ENCODE peak calls at places on chromosomes 16 and 17, in ten cellular contexts. T is H9; N is progenitor cell of endocrine pancreas; Q is heart left ventricle; F is foreskin fibroblast; S is cardiac muscle cell; B is upper lobe of right lung; Z is fibroblast of pulmonary artery; D is CD4-positive, alpha-beta T cell; C is uterus. U is an unnamed sample.

GRCh38 chr17:41140360-41141132 is at the start of gene KRTAP4-6:
- DNase-seq in F (peak), T (no peak), Z (no peak), C (no peak), N (no peak), B (no peak), S (no peak), D (no peak), Q (no peak), U (no peak)

GRCh38 chr16:86384980-86385379 is 125.3 kb upstream of the FOXF1 start:
- DNase-seq in Z (no peak), F (no peak), T (no peak), C (no peak), Q (no peak), S (no peak), B (no peak), N (no peak), D (no peak), U (no peak)

GRCh38 chr17:2962236-2962635 is 101.2 kb downstream of the OR1D5 start:
- DNase-seq in Z (no peak), C (no peak), F (no peak), B (peak), S (no peak), D (no peak), N (no peak), Q (no peak), T (peak), U (no peak)

GRCh38 chr16:73354426-73354825 is 306.5 kb upstream of the ZFHX3 start:
- DNase-seq in S (no peak), D (no peak), N (no peak), T (no peak), F (no peak), B (no peak), Z (no peak), C (no peak), Q (no peak), U (no peak)

GRCh38 chr16:66857437-66857836 is 13.2 kb downstream of the CA7 start:
- DNase-seq in N (no peak), Z (no peak), D (no peak), C (no peak), B (no peak), S (no peak), T (no peak), F (no peak), Q (no peak), U (no peak)

GRCh38 chr16:69798466-69798865 is 36.3 kb downstream of the WWP2 start:
- DNase-seq in D (no peak), F (no peak), T (no peak), N (no peak), B (peak), S (peak), Z (peak), C (no peak), Q (no peak), U (no peak)

GRCh38 chr17:43641416-43641815 is 20.3 kb downstream of the MEOX1 start:
- DNase-seq in T (no peak), D (no peak), S (no peak), Z (peak), N (no peak), Q (peak), C (no peak), F (no peak), B (no peak), U (no peak)

GRCh38 chr16:85484337-85485295 is 128.5 kb upstream of the GSE1 start:
- DNase-seq in C (no peak), Z (no peak), N (no peak), Q (no peak), T (no peak), B (peak), D (no peak), F (no peak), S (no peak), U (no peak)

GRCh38 chr16:2023098-2023925 is 3.4 kb upstream of the NHERF2 start:
- DNase-seq in C (peak), T (peak), N (peak), S (peak), B (peak), D (peak), Z (peak), Q (peak), F (peak), U (peak)

GRCh38 chr17:56891751-56892150 is 22.1 kb downstream of the TRIM25 start:
- DNase-seq in B (peak), C (no peak), T (peak), Q (no peak), S (no peak), D (peak), Z (no peak), F (no peak), N (no peak), U (no peak)

GRCh38 chr16:68227850-68228553 is 7.9 kb downstream of the ESRP2 start:
- DNase-seq in F (no peak), T (no peak), C (no peak), B (no peak), Q (no peak), Z (no peak), S (no peak), D (no peak), N (no peak), U (no peak)

GRCh38 chr16:12646490-12647274 is 157.0 kb downstream of the CPPED1 start:
- DNase-seq in N (no peak), S (no peak), T (no peak), D (no peak), Z (no peak), C (no peak), B (no peak), Q (peak), F (peak), U (no peak)

GRCh38 chr16:23182675-23183485 is at the start of gene SCNN1G:
- DNase-seq in C (no peak), T (peak), D (no peak), F (no peak), Z (no peak), N (peak), B (peak), Q (peak), S (peak), U (no peak)

GRCh38 chr16:65042966-65043365 is 78.9 kb downstream of the CDH11 start:
- DNase-seq in S (no peak), Q (no peak), B (no peak), N (no peak), T (no peak), Z (no peak), C (no peak), F (no peak), D (no peak), U (no peak)

GRCh38 chr17:41322264-41322902 is 6.9 kb upstream of the KRTAP17-1 start:
- DNase-seq in B (no peak), Q (no peak), C (no peak), T (no peak), F (peak), S (peak), D (no peak), Z (peak), N (no peak), U (no peak)

GRCh38 chr16:17312100-17312732 is 158.5 kb downstream of the XYLT1 start:
- DNase-seq in D (no peak), B (no peak), S (no peak), Z (no peak), N (no peak), C (no peak), Q (no peak), T (no peak), F (no peak), U (no peak)

GRCh38 chr16:35011-35775 is 18.2 kb downstream of the POLR3K start:
- DNase-seq in Z (no peak), C (no peak), N (no peak), F (no peak), D (no peak), Q (no peak), S (no peak), T (no peak), B (no peak), U (peak)

GRCh38 chr17:45225964-45226530 is 4.4 kb downstream of the FMNL1 start:
- DNase-seq in D (peak), C (peak), T (peak), Z (no peak), S (no peak), F (no peak), Q (peak), N (no peak), B (peak), U (no peak)

GRCh38 chr16:63613701-63614100 is 1508.2 kb downstream of the CDH11 start:
- DNase-seq in T (no peak), B (no peak), Z (peak), N (no peak), Q (no peak), F (no peak), S (no peak), C (no peak), D (no peak), U (no peak)

GRCh38 chr17:50502643-50502990 is 5.6 kb upstream of the MYCBPAP start:
- DNase-seq in S (no peak), B (no peak), C (no peak), Q (no peak), F (no peak), T (no peak), Z (no peak), D (no peak), N (no peak), U (no peak)

GRCh38 chr16:49524578-49525315 is 151.1 kb downstream of the C16orf78 start:
- DNase-seq in B (no peak), C (no peak), N (no peak), F (no peak), Q (no peak), Z (no peak), T (no peak), D (no peak), S (no peak), U (no peak)

GRCh38 chr16:85123891-85124635 is 11.8 kb upstream of the CIBAR2 start:
- DNase-seq in C (peak), F (peak), T (peak), N (no peak), Z (peak), D (no peak), S (no peak), Q (peak), B (no peak), U (no peak)

GRCh38 chr16:49851468-49851787 is 4.5 kb downstream of the ZNF423 start:
- DNase-seq in F (no peak), Z (no peak), Q (no peak), S (no peak), D (no peak), T (no peak), N (no peak), B (no peak), C (no peak), U (no peak)

GRCh38 chr17:77400445-77400870 is 259.7 kb downstream of the SEC14L1 start:
- DNase-seq in Q (peak), B (no peak), Z (no peak), C (no peak), T (peak), S (peak), N (no peak), F (peak), D (peak), U (no peak)

GRCh38 chr17:59618894-59619312 is 792 bp upstream of the CLTC start:
- DNase-seq in S (peak), B (no peak), T (no peak), D (no peak), F (no peak), N (no peak), Z (no peak), C (no peak), Q (no peak), U (no peak)

GRCh38 chr17:38918129-38918913 is 7.1 kb upstream of the LASP1NB start:
- DNase-seq in Q (no peak), F (no peak), Z (no peak), D (no peak), N (no peak), S (no peak), B (no peak), C (no peak), T (peak), U (no peak)
- TF ChIP-seq CTCF in Q (no peak), F (no peak), Z (no peak), D (no peak), N (no peak), S (no peak), B (no peak), C (no peak), T (peak), U (no peak)

GRCh38 chr17:82879241-82879640 is 39.4 kb upstream of the ZNF750 start:
- DNase-seq in C (no peak), F (no peak), N (no peak), Q (peak), T (no peak), D (no peak), Z (no peak), B (no peak), S (no peak), U (no peak)

GRCh38 chr17:82881900-82882714 is 42.3 kb upstream of the ZNF750 start:
- DNase-seq in Q (peak), S (no peak), T (no peak), C (no peak), F (no peak), D (no peak), B (peak), Z (no peak), N (no peak), U (no peak)

GRCh38 chr17:82881292-82881823 is 41.5 kb upstream of the ZNF750 start:
- DNase-seq in B (no peak), D (no peak), Z (no peak), C (no peak), F (no peak), N (no peak), Q (peak), S (no peak), T (no peak), U (no peak)

GRCh38 chr17:82878545-82878944 is 38.7 kb upstream of the ZNF750 start:
- DNase-seq in F (no peak), N (no peak), D (no peak), Z (no peak), T (no peak), C (no peak), B (no peak), Q (no peak), S (no peak), U (no peak)

GRCh38 chr17:82880620-82881019 is 40.8 kb upstream of the ZNF750 start:
- DNase-seq in B (no peak), Z (no peak), N (no peak), F (no peak), S (no peak), D (no peak), T (no peak), Q (peak), C (no peak), U (no peak)
- TF ChIP-seq CTCF in B (no peak), Z (no peak), N (no peak), F (no peak), S (no peak), D (no peak), T (no peak), Q (no peak), C (no peak), U (no peak)

DNA sequence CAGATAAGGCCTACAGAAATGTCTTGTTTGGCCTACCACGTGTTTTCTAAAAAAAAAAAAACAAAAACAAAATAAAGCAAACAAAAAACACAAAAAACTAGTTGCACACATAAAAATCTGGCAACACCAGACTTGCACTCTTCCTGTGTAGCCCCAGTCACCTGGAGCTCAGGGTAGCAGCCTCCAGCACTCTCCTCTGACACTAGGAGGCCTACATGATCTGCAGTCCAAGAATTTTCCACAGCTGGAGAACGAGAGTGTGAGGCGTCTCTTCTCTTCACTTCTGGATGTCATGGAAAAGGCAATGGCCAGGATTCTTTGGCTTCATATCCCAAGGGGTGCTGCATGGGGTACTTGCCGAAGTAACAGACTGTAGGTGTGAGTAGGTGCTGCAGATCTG is 310.2 kb upstream of the SALL1 start:
- DNase-seq in Q (no peak), N (no peak), Z (no peak), S (no peak), D (no peak), T (no peak), F (no peak), C (no peak), B (no peak), U (no peak)
- TF ChIP-seq CTCF in Q (no peak), N (no peak), Z (no peak), S (no peak), D (no peak), T (no peak), F (no peak), C (no peak), B (no peak), U (no peak)

DNA sequence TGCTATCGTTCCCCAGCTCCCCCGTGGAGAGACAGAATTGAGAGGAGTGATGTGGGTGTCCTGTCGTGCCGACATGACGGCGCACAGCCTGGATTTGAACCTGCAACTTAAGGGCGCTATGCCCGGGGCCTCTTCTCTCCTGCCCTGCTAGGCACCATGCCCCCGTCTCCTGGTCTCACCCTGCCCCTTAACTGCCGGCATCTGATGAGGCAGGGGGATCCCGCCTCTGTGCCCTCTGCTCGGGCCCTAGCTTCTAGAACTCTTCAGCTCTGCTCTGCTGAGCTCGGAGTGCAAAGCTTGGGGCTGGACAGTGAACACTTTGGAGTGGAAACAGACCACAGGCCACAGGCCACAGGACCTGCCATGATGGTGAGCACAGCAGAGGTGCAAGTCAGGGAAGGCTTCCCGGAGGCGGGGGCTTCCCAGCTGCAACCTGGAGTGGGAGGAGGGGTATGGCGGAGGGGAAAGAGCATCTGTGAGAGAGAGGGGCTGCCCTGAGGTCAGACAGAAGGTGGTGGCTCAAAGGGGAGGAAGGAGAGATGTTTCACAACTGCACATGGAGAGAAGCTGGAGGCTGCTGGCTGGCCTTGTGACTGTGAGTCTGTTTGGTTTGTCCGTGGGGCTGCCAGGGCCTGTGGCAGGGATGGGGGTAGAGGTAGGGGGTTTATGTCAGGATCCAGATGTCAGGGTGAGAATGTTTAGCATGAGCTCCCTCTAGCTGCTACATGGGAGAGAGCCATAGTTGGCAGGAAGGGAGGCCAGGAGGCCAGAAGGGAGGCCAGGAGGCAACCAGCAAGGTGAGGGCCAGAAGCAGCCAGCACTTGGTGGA is 107.8 kb downstream of the CRLF3 start:
- DNase-seq in Q (no peak), T (peak), C (no peak), B (peak), N (no peak), S (no peak), D (no peak), Z (peak), F (no peak), U (no peak)
- TF ChIP-seq CTCF in Q (no peak), T (peak), C (no peak), B (no peak), N (no peak), S (peak), D (no peak), Z (peak), F (no peak), U (peak)

GRCh38 chr16:27313422-27314160 is at the start of gene IL4R:
- DNase-seq in B (peak), Z (peak), D (peak), F (peak), N (peak), S (peak), C (peak), Q (peak), T (peak), U (no peak)
- TF ChIP-seq CTCF in B (no peak), Z (no peak), D (no peak), F (no peak), N (no peak), S (no peak), C (no peak), Q (no peak), T (no peak), U (no peak)

GRCh38 chr17:64527914-64528313 is 21.1 kb downstream of the CEP95 start:
- DNase-seq in T (no peak), B (no peak), Z (no peak), Q (no peak), F (no peak), D (no peak), C (no peak), S (no peak), N (no peak), U (no peak)
- TF ChIP-seq CTCF in T (no peak), B (no peak), Z (no peak), Q (no peak), F (no peak), D (no peak), C (no peak), S (no peak), N (no peak), U (no peak)

GRCh38 chr17:30000001-30000754 is 58.7 kb downstream of the EFCAB5 start:
- DNase-seq in F (no peak), Z (peak), C (no peak), Q (no peak), T (no peak), D (no peak), S (no peak), N (no peak), B (no peak), U (no peak)
- TF ChIP-seq CTCF in F (no peak), Z (peak), C (no peak), Q (no peak), T (no peak), D (no peak), S (peak), N (no peak), B (peak), U (no peak)

U was measured in type B pancreatic cell.